ENCODE peak calls at places on chromosomes 2 and 18, in ten cellular contexts. L, D, Z, E, Q, G, R, B, J and P are unnamed samples.

GRCh38 chr2:213086566-213086965 is 64.8 kb downstream of the IKZF2 start:
- DNase-seq in L (peak), D (peak), Z (no peak), E (no peak), Q (no peak), G (no peak), R (no peak), B (peak), J (no peak), P (no peak)

GRCh38 chr2:15145046-15145817 is 415.9 kb downstream of the NBAS start:
- DNase-seq in L (no peak), D (no peak), Z (no peak), E (no peak), Q (no peak), G (no peak), R (no peak), B (no peak), J (no peak), P (no peak)

GRCh38 chr2:238459081-238459629 is 32.4 kb downstream of the ASB1 start:
- DNase-seq in L (no peak), D (no peak), Z (no peak), E (no peak), Q (peak), G (no peak), R (no peak), B (no peak), J (no peak), P (no peak)

GRCh38 chr2:196434217-196434616 is 205.3 kb upstream of the CCDC150 start:
- DNase-seq in L (no peak), D (no peak), Z (no peak), E (no peak), Q (no peak), G (no peak), R (no peak), B (no peak), J (no peak), P (no peak)

GRCh38 chr2:2706306-2706705 is 375.2 kb upstream of the MYT1L start:
- DNase-seq in L (no peak), D (no peak), Z (no peak), E (no peak), Q (no peak), G (peak), R (no peak), B (no peak), J (no peak), P (no peak)

GRCh38 chr2:9800975-9801723 is 42.1 kb upstream of the TAF1B start:
- DNase-seq in L (peak), D (peak), Z (peak), E (peak), Q (peak), G (no peak), R (no peak), B (peak), J (no peak), P (peak)

GRCh38 chr2:182715896-182716664 is at the start of gene DNAJC10:
- DNase-seq in L (peak), D (peak), Z (peak), E (peak), Q (peak), G (peak), R (peak), B (peak), J (peak), P (peak)

GRCh38 chr2:168691221-168691620 is 111.2 kb upstream of the NOSTRIN start:
- DNase-seq in L (no peak), D (no peak), Z (no peak), E (no peak), Q (no peak), G (no peak), R (no peak), B (no peak), J (no peak), P (no peak)

GRCh38 chr2:233075966-233076339 is 15.8 kb downstream of the INPP5D start:
- DNase-seq in L (no peak), D (no peak), Z (no peak), E (no peak), Q (no peak), G (peak), R (no peak), B (no peak), J (no peak), P (no peak)

GRCh38 chr18:63681449-63682381 is 20.0 kb upstream of the SERPINB3 start:
- DNase-seq in L (no peak), D (no peak), Z (peak), E (no peak), Q (no peak), G (no peak), R (peak), B (no peak), J (peak), P (no peak)

GRCh38 chr2:134244091-134244490 is 9.8 kb upstream of the MGAT5 start:
- DNase-seq in L (no peak), D (peak), Z (no peak), E (no peak), Q (no peak), G (no peak), R (no peak), B (no peak), J (no peak), P (no peak)

GRCh38 chr18:24446953-24447537 is 13.4 kb upstream of the HRH4 start:
- DNase-seq in L (no peak), D (no peak), Z (no peak), E (no peak), Q (no peak), G (peak), R (no peak), B (no peak), J (peak), P (peak)

GRCh38 chr2:16818203-16818556 is 152.5 kb upstream of the CYRIA start:
- DNase-seq in L (no peak), D (no peak), Z (no peak), E (no peak), Q (no peak), G (no peak), R (no peak), B (no peak), J (no peak), P (no peak)

GRCh38 chr2:119414894-119415293 is 16.8 kb upstream of the TMEM37 start:
- DNase-seq in L (no peak), D (no peak), Z (no peak), E (no peak), Q (no peak), G (no peak), R (no peak), B (no peak), J (no peak), P (no peak)

GRCh38 chr18:51342815-51343214 is 145.3 kb upstream of the MEX3C start:
- DNase-seq in L (no peak), D (peak), Z (no peak), E (no peak), Q (peak), G (no peak), R (no peak), B (peak), J (peak), P (peak)